ENCODE peak calls at places on chromosomes 11 and 22, in four cellular contexts. S is HepG2, J is K562, L is Panc1. B is an unnamed sample.
A peak's percentile ranks its signal among the peaks of the same experiment; 100 is the strongest.

GRCh38 chr11:79045018-79045787 is 395.6 kb downstream of the TENM4 start:
- DNase-seq in S (no peak), J (no peak), L (no peak), B (no peak)

GRCh38 chr22:17370766-17371181 is 1.5 kb downstream of the CECR2 start:
- DNase-seq in L (no peak), J (no peak), S (no peak), B (no peak)

GRCh38 chr22:31488988-31489617 is 539 bp downstream of the EIF4ENIF1 start:
- DNase-seq in L (no peak), S (no peak), J (peak; percentile 43), B (no peak)

GRCh38 chr22:17380711-17381087 is 11.4 kb downstream of the CECR2 start:
- DNase-seq in L (no peak), J (no peak), S (no peak), B (no peak)

GRCh38 chr11:117941163-117941707 is 12.0 kb upstream of the TMPRSS13 start:
- DNase-seq in J (no peak), S (no peak), L (no peak), B (peak; percentile 34)

GRCh38 chr11:69352715-69353325 is 58.9 kb downstream of the MYEOV start:
- DNase-seq in L (peak; percentile 73), S (no peak), J (no peak), B (peak; percentile 54)

GRCh38 chr11:122319842-122320555 is 204.0 kb upstream of the BLID start:
- DNase-seq in S (no peak), L (no peak), J (no peak), B (no peak)

GRCh38 chr11:60844045-60844869 is 2.3 kb downstream of the CCDC86 start:
- DNase-seq in J (peak; percentile 48), S (no peak), L (no peak), B (no peak)

GRCh38 chr11:70804174-70804855 is 406.0 kb downstream of the CTTN start:
- DNase-seq in J (no peak), S (no peak), L (no peak), B (no peak)

GRCh38 chr11:125950696-125951645 is 5.1 kb downstream of the VSIG10L2 start:
- DNase-seq in L (no peak), J (no peak), S (no peak), B (no peak)

GRCh38 chr11:28743101-28743550 is 634.9 kb downstream of the METTL15 start:
- DNase-seq in S (no peak), J (no peak), L (no peak), B (no peak)
- TF ChIP-seq TCF7L2 in S (no peak), J (no peak), L (no peak), B (no peak)

DNA sequence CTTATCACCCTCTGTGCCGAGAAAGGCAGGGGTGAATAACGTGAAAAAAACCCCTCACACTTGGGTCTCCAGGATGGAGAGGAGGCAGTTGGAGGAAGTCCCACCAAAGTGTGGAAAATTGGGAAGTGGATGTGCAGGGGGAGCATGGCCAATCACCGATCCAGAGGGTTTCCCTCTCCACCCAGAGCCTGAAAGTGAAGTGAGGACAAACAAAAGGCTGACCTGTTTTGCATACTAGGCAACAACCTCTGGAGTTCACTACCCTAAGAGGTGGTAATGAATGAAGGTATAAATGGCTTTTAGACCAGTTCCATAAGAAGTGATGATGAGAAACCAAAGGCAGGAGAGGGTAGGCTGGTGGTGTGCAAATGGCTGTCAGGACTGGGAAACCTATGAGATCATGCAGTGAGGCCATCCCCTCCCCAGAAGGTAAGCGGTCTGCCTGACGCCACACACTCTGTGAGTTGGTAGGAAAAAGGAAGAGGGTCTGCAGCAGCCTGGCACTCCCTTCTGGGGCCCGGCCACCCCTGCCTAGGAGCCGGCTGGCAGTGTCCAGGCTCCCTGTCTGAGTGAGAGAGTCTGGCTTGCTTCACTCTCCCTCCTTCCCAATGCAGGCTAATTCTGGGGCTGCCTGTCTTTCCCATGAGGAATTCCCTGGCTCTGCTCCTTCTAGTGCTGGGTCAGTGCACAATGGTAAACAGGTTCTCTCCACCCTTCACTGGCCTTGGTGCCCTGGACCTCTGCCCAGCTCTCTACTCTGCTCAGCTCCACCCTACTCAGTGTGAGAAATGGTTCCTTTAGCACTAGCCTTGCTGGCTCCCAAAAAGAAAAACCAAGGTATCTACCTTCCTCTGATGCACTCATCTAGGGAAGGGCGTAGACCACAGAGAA is 15.6 kb downstream of the TBC1D10A start:
- DNase-seq in J (no peak), L (no peak), S (no peak), B (no peak)
- TF ChIP-seq REST in J (no peak), L (no peak), S (no peak), B (no peak)

GRCh38 chr11:94148189-94148588 is 19.5 kb downstream of the PANX1 start:
- DNase-seq in J (no peak), L (no peak), S (no peak), B (no peak)
- TF ChIP-seq TCF7L2 in J (no peak), L (no peak), S (no peak), B (no peak)

GRCh38 chr22:32830957-32831356 is 29.5 kb downstream of the TIMP3 start:
- DNase-seq in J (no peak), S (no peak), L (no peak), B (no peak)
- TF ChIP-seq REST in J (no peak), S (no peak), L (no peak), B (no peak)

GRCh38 chr22:43005106-43005505 is 9.8 kb downstream of the PACSIN2 start:
- DNase-seq in J (no peak), L (no peak), S (no peak), B (no peak)

GRCh38 chr22:43002198-43002577 is 12.8 kb downstream of the PACSIN2 start:
- DNase-seq in J (no peak), L (no peak), S (no peak), B (no peak)

GRCh38 chr22:43006016-43006505 is 8.9 kb downstream of the PACSIN2 start:
- DNase-seq in J (no peak), L (no peak), S (no peak), B (no peak)

GRCh38 chr22:43006753-43007152 is 8.2 kb downstream of the PACSIN2 start:
- DNase-seq in L (no peak), J (no peak), S (no peak), B (no peak)

DNA sequence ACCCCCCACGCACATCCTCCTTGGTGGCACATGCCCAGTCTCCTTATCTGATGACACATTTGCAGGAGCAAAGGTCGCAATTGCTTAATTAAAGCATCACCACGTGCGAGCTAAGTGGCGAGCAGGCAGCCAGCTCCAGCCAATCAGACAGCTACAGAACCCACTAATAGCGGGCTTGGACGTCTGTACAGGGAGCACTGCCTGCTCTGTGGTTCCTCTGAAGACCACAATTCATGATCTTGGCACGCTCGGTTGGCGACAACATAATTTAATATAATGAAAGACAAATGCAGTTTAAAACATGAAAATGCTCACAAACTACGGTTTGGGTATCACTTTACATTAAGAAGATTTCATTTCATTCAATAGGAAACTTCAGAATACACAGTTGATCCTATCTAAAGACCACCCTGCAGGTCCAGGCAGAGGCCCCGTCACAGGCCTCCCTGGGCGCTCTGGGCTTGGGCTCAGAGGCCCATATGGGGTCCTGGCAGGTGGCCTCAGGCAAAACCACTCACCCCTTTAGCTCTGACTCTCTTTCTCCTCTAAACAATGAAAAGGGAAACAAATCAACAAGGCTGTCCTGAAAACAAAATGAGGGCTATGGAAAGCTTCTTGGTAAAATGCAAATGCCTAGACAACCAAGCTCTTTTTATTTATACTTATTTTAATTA is 10.4 kb downstream of the PACSIN2 start:
- DNase-seq in J (no peak), L (no peak), S (peak; percentile 58), B (no peak)
- TF ChIP-seq TCF7L2 in J (no peak), L (no peak), S (no peak), B (no peak)

GRCh38 chr22:36164621-36165020 is 4.1 kb upstream of the APOL3 start:
- DNase-seq in J (no peak), L (no peak), S (no peak), B (no peak)

GRCh38 chr22:36163497-36163896 is 2.9 kb upstream of the APOL3 start:
- DNase-seq in L (no peak), J (no peak), S (no peak), B (no peak)

GRCh38 chr22:36165161-36165560 is 4.6 kb upstream of the APOL3 start:
- DNase-seq in J (no peak), S (no peak), L (no peak), B (no peak)

GRCh38 chr22:36166086-36166485 is 5.5 kb upstream of the APOL3 start:
- DNase-seq in J (no peak), L (no peak), S (no peak), B (no peak)

DNA sequence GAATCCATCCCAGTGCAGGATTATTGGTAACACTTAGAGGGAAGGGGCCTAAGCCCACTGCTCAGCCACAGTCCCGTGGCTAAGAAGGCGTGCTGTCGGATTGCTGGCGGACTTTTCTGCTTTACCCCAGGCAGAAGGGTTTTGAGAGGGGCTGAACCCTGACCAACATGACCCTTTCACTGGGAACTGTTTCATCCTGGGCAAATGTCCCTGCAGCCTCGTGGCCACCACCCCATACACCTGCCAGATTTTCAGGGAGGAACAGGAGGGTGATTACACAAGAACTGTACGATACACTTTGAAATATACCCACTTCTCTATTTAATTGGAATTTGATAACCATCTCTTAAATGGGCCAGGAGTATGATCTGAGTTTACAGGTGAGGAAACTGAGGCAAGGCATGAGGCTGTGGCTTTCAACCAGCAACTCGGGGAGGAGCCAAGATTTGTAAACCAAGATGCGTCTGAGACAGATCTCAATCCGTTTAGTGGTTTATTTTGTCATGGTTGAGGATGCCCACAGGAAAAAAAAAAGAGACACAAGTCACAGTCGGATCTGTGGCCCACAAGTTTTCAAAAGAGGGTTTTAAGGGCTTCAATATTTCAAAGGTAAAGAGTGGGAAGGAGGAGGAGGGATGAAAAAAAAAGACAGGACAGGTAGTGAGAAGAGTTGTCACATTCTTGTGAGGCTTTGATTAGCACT is 6.1 kb upstream of the APOL3 start:
- DNase-seq in L (no peak), S (no peak), J (no peak), B (no peak)
- TF ChIP-seq REST in L (no peak), S (no peak), J (no peak), B (no peak)

B was measured in HCT116.